ENCODE peak calls at places on chromosome 4, in ten cellular contexts. L is NCI-H1105 treated with DMSO at 0.1 percent for 48 hours, O is hepatocyte, M is A673, G is NCI-H345, W is endothelial cell, P is left lobe of liver, S is midbrain, C is HTR-8/SVneo, N is tibial artery. I is an unnamed sample.
A peak's percentile ranks its signal among the peaks of the same experiment; 100 is the strongest.

GRCh38 chr4:123919576-123920098 is 523.0 kb downstream of the SPRY1 start:
- DNase-seq in G (no peak), W (no peak), C (no peak), M (no peak), S (no peak), P (no peak), L (no peak), N (no peak), O (no peak), I (no peak)

GRCh38 chr4:1365271-1366178 is 18.5 kb downstream of the UVSSA start:
- DNase-seq in N (no peak), L (peak; percentile 7), W (no peak), S (no peak), P (no peak), C (no peak), O (no peak), M (no peak), G (peak; percentile 45), I (peak; percentile 73)

GRCh38 chr4:2041234-2042130 is 17.6 kb upstream of the NAT8L start:
- DNase-seq in P (peak; percentile 70), M (peak; percentile 89), N (peak; percentile 77), C (peak; percentile 93), S (peak; percentile 77), W (peak; percentile 75), G (peak; percentile 57), O (peak; percentile 91), L (peak; percentile 46), I (peak; percentile 80)

GRCh38 chr4:163558539-163559044 is 64.1 kb downstream of the TMA16 start:
- DNase-seq in M (no peak), P (no peak), C (no peak), O (peak; percentile 15), G (no peak), S (no peak), N (no peak), L (no peak), W (no peak), I (no peak)

GRCh38 chr4:151182455-151182854 is 83.0 kb downstream of the RPS3A start:
- DNase-seq in M (no peak), W (no peak), G (no peak), N (no peak), O (no peak), L (no peak), P (no peak), S (no peak), C (no peak), I (no peak)

GRCh38 chr4:174539571-174539970 is 17.3 kb upstream of the HPGD start:
- DNase-seq in P (no peak), G (no peak), L (no peak), M (no peak), S (no peak), N (no peak), O (no peak), C (no peak), W (no peak), I (no peak)

GRCh38 chr4:137065306-137065705 is 467.0 kb downstream of the PCDH18 start:
- DNase-seq in C (no peak), L (no peak), N (no peak), G (no peak), O (no peak), W (no peak), M (no peak), P (no peak), S (no peak), I (no peak)

GRCh38 chr4:37546586-37546985 is 139.6 kb downstream of the RELL1 start:
- DNase-seq in G (no peak), L (no peak), M (no peak), O (no peak), C (no peak), S (no peak), P (no peak), W (no peak), N (no peak), I (no peak)

GRCh38 chr4:2867758-2868491 is 24.3 kb downstream of the ADD1 start:
- DNase-seq in P (no peak), G (no peak), O (peak; percentile 34), C (no peak), M (peak; percentile 80), S (peak; percentile 47), W (no peak), L (no peak), N (no peak), I (no peak)

GRCh38 chr4:1356181-1356998 is 9.4 kb downstream of the UVSSA start:
- DNase-seq in L (peak; percentile 2), W (peak; percentile 69), P (no peak), O (peak; percentile 76), S (peak; percentile 70), C (peak; percentile 67), M (peak; percentile 56), G (peak; percentile 41), N (no peak), I (no peak)

GRCh38 chr4:122914292-122914904 is 8.0 kb downstream of the NUDT6 start:
- DNase-seq in S (no peak), M (peak; percentile 44), C (peak; percentile 17), W (peak; percentile 16), L (peak; percentile 51), N (no peak), P (no peak), G (no peak), O (peak; percentile 19), I (no peak)

GRCh38 chr4:3016839-3017410 is 53.6 kb downstream of the GRK4 start:
- DNase-seq in O (no peak), M (no peak), G (no peak), P (no peak), L (no peak), S (no peak), W (no peak), N (no peak), C (no peak), I (no peak)

GRCh38 chr4:56874166-56874565 is 33.5 kb upstream of the REST start:
- DNase-seq in N (no peak), O (no peak), L (no peak), C (no peak), G (peak; percentile 1), M (no peak), W (no peak), S (no peak), P (no peak), I (peak; percentile 83)

GRCh38 chr4:73599182-73599581 is 21.1 kb downstream of the RASSF6 start:
- DNase-seq in W (no peak), O (peak; percentile 84), N (no peak), P (no peak), G (no peak), L (peak; percentile 14), S (no peak), C (peak; percentile 4), M (no peak), I (no peak)

GRCh38 chr4:189021831-189022230 is 882.6 kb downstream of the TRIML1 start:
- DNase-seq in C (peak; percentile 51), O (peak; percentile 12), M (peak; percentile 6), L (no peak), N (no peak), P (no peak), W (no peak), G (no peak), S (no peak), I (no peak)

GRCh38 chr4:68176500-68176899 is 46.8 kb upstream of the TMPRSS11F start:
- DNase-seq in L (no peak), N (no peak), W (no peak), M (no peak), P (no peak), O (peak; percentile 7), S (no peak), G (no peak), C (no peak), I (no peak)

GRCh38 chr4:76813070-76813469 is 84.9 kb downstream of the SOWAHB start:
- DNase-seq in M (no peak), C (no peak), P (no peak), N (no peak), W (no peak), S (no peak), L (no peak), O (no peak), G (no peak), I (no peak)

GRCh38 chr4:121769341-121769740 is 4.4 kb upstream of the SMIM43 start:
- DNase-seq in M (no peak), G (no peak), P (no peak), O (no peak), L (no peak), W (no peak), N (no peak), S (no peak), C (no peak), I (no peak)